ENCODE peak calls at places on chromosomes 13 and 19, in four cellular contexts. Y is Peyer's patch, S is chondrocyte, O is ELF-1. H is an unnamed sample.

GRCh38 chr13:34250151-34250550 is 432.2 kb downstream of the RFC3 start:
- DNase-seq in O (no peak), S (no peak), Y (no peak), H (no peak)

GRCh38 chr19:3153286-3154230 is 17.7 kb downstream of the GNA15 start:
- DNase-seq in S (no peak), Y (no peak), O (no peak), H (no peak)

GRCh38 chr13:42946927-42947326 is 45.1 kb downstream of the EPSTI1 start:
- DNase-seq in O (no peak), Y (no peak), S (no peak), H (no peak)

GRCh38 chr13:77720988-77721387 is 23.5 kb downstream of the SLAIN1 start:
- DNase-seq in S (no peak), O (no peak), Y (no peak), H (peak; percentile 10)

GRCh38 chr19:35897706-35898451 is 2.5 kb downstream of the NFKBID start:
- DNase-seq in Y (no peak), O (no peak), S (no peak), H (no peak)

GRCh38 chr19:46416077-46416709 is 2.8 kb upstream of the CCDC8 start:
- DNase-seq in O (peak; percentile 95), Y (peak; percentile 73), S (peak; percentile 98), H (peak; percentile 57)

GRCh38 chr13:63435668-63436275 is 2020.1 kb upstream of the PCDH20 start:
- DNase-seq in O (no peak), S (no peak), Y (no peak), H (no peak)

GRCh38 chr19:17103177-17103576 is 27.6 kb downstream of the MYO9B start:
- DNase-seq in Y (peak; percentile 64), S (no peak), O (peak; percentile 63), H (no peak)

GRCh38 chr13:31372454-31372853 is 172.7 kb downstream of the B3GLCT start:
- DNase-seq in S (no peak), Y (no peak), O (no peak), H (no peak)

GRCh38 chr19:44807162-44807561 is 1.7 kb upstream of the BCAM start:
- DNase-seq in O (peak; percentile 45), S (no peak), Y (peak; percentile 72), H (no peak)

GRCh38 chr13:40439928-40440327 is 226.5 kb downstream of the FOXO1 start:
- DNase-seq in O (no peak), Y (no peak), S (no peak), H (no peak)

GRCh38 chr13:35354305-35354704 is 122.2 kb downstream of the MAB21L1 start:
- DNase-seq in S (no peak), Y (no peak), O (no peak), H (no peak)

GRCh38 chr19:41359741-41360140 is 4.2 kb downstream of the B9D2 start:
- DNase-seq in Y (no peak), S (no peak), O (no peak), H (no peak)

GRCh38 chr13:46160474-46161066 is 21.4 kb downstream of the LCP1 start:
- DNase-seq in Y (peak; percentile 54), S (no peak), O (peak; percentile 23), H (peak; percentile 80)